ENCODE peak calls at places on chromosomes 11 and 22, in nine cellular contexts. R is GM12891, E is thyroid gland, G is body of pancreas, C is gastrocnemius medialis, P is heart left ventricle, B is IMR-90, U is right lobe of liver, X is HepG2. F is an unnamed sample.

GRCh38 chr11:87454246-87454645 is 416.5 kb downstream of the TMEM135 start:
- DNase-seq in G (peak; percentile 18), R (no peak), E (no peak), X (no peak), P (no peak), C (no peak), B (peak; percentile 35), U (no peak), F (no peak)

GRCh38 chr11:112751763-112752162 is 209.5 kb upstream of the NCAM1 start:
- DNase-seq in E (no peak), P (no peak), G (no peak), X (no peak), C (no peak), R (no peak), U (no peak), B (no peak), F (no peak)

GRCh38 chr11:62574363-62575057 is 819 bp upstream of the EEF1G start:
- DNase-seq in X (no peak), B (peak; percentile 29), U (peak; percentile 69), E (peak; percentile 42), C (no peak), G (peak; percentile 46), P (peak; percentile 59), R (peak; percentile 46), F (no peak)

GRCh38 chr11:2527621-2528291 is 82.9 kb downstream of the KCNQ1 start:
- DNase-seq in U (peak; percentile 47), P (peak; percentile 20), C (peak; percentile 10), E (no peak), G (peak; percentile 10), B (no peak), R (no peak), X (no peak), F (no peak)

GRCh38 chr11:84437129-84438123 is 1151.3 kb upstream of the CCDC90B start:
- DNase-seq in U (no peak), C (no peak), E (peak; percentile 67), X (peak; percentile 14), G (peak; percentile 68), R (peak; percentile 5), B (no peak), P (peak; percentile 30), F (no peak)

GRCh38 chr11:112200252-112200651 is 24.9 kb downstream of the BCO2 start:
- DNase-seq in E (no peak), P (no peak), U (no peak), B (no peak), G (no peak), X (no peak), R (no peak), C (no peak), F (no peak)

GRCh38 chr22:32800158-32800557 is 1.3 kb upstream of the TIMP3 start:
- DNase-seq in G (no peak), E (no peak), P (peak; percentile 54), B (no peak), U (no peak), X (no peak), C (peak; percentile 31), R (no peak), F (no peak)

GRCh38 chr22:50600541-50600940 is at the start of gene MAPK8IP2:
- DNase-seq in B (no peak), R (peak; percentile 52), C (no peak), X (no peak), U (no peak), E (no peak), P (no peak), G (no peak), F (no peak)

GRCh38 chr11:5234390-5234834 is at the start of gene HBD:
- DNase-seq in G (no peak), P (no peak), R (no peak), E (no peak), B (peak; percentile 61), U (no peak), X (no peak), C (no peak), F (peak; percentile 74)

GRCh38 chr22:28111501-28111900 is 192.4 kb upstream of the PITPNB start:
- DNase-seq in R (no peak), C (no peak), P (no peak), B (no peak), X (no peak), G (no peak), U (no peak), E (no peak), F (no peak)

GRCh38 chr11:87428266-87428665 is 390.5 kb downstream of the TMEM135 start:
- DNase-seq in U (no peak), G (no peak), C (no peak), R (no peak), P (no peak), E (no peak), B (peak; percentile 61), X (no peak), F (no peak)

GRCh38 chr11:16226245-16226644 is 130.1 kb downstream of the SOX6 start:
- DNase-seq in E (peak; percentile 66), B (peak; percentile 67), P (peak; percentile 79), U (peak; percentile 81), R (no peak), X (peak; percentile 56), C (peak; percentile 22), G (peak; percentile 78), F (peak; percentile 37)

GRCh38 chr22:43007519-43008102 is 7.3 kb downstream of the PACSIN2 start:
- DNase-seq in U (no peak), G (peak; percentile 87), C (no peak), B (peak; percentile 75), X (peak; percentile 65), P (no peak), R (no peak), E (peak; percentile 81), F (peak; percentile 96)

GRCh38 chr11:69939551-69940245 is 120.5 kb upstream of the FGF3 start:
- DNase-seq in C (no peak), G (peak; percentile 34), X (no peak), E (peak; percentile 57), R (no peak), B (peak; percentile 77), U (peak; percentile 63), P (peak; percentile 88), F (no peak)

GRCh38 chr11:69054397-69055211 is 5.9 kb downstream of the TPCN2 start:
- DNase-seq in X (no peak), U (no peak), C (no peak), E (no peak), R (no peak), G (no peak), P (no peak), B (no peak), F (no peak)

GRCh38 chr11:70456921-70457532 is 58.7 kb downstream of the CTTN start:
- DNase-seq in X (peak; percentile 22), U (no peak), C (no peak), E (no peak), R (no peak), G (no peak), P (no peak), B (peak; percentile 31), F (peak; percentile 45)

GRCh38 chr11:21582791-21583190 is 610.1 kb upstream of the ANO5 start:
- DNase-seq in G (no peak), B (no peak), R (no peak), C (no peak), X (no peak), P (no peak), U (no peak), E (no peak), F (no peak)

GRCh38 chr11:86740628-86741488 is 59.5 kb upstream of the PRSS23 start:
- DNase-seq in U (no peak), X (peak; percentile 78), P (peak; percentile 47), G (peak; percentile 46), E (peak; percentile 66), C (peak; percentile 54), R (no peak), B (peak; percentile 98), F (peak; percentile 81)

GRCh38 chr11:122202161-122202950 is 86.3 kb upstream of the BLID start:
- DNase-seq in B (peak; percentile 83), G (peak; percentile 12), U (no peak), E (peak; percentile 62), X (peak; percentile 6), C (no peak), R (no peak), P (peak; percentile 35), F (no peak)

GRCh38 chr11:10622108-10622507 is 53.6 kb upstream of the LYVE1 start:
- DNase-seq in E (no peak), B (no peak), U (no peak), P (no peak), G (no peak), C (no peak), X (no peak), R (no peak), F (no peak)

GRCh38 chr22:38258895-38259294 is 13.9 kb downstream of the TMEM184B start:
- DNase-seq in G (peak; percentile 31), X (no peak), U (no peak), P (peak; percentile 87), E (no peak), C (peak; percentile 48), R (no peak), B (peak; percentile 91), F (no peak)

GRCh38 chr11:67466962-67467771 is 1.9 kb downstream of the TMEM134 start:
- DNase-seq in E (no peak), P (no peak), B (no peak), C (no peak), G (no peak), R (no peak), U (no peak), X (no peak), F (no peak)
- TF ChIP-seq POLR2A in E (no peak), P (no peak), B (no peak), C (no peak), G (no peak), R (no peak), U (no peak), X (no peak), F (no peak)

DNA sequence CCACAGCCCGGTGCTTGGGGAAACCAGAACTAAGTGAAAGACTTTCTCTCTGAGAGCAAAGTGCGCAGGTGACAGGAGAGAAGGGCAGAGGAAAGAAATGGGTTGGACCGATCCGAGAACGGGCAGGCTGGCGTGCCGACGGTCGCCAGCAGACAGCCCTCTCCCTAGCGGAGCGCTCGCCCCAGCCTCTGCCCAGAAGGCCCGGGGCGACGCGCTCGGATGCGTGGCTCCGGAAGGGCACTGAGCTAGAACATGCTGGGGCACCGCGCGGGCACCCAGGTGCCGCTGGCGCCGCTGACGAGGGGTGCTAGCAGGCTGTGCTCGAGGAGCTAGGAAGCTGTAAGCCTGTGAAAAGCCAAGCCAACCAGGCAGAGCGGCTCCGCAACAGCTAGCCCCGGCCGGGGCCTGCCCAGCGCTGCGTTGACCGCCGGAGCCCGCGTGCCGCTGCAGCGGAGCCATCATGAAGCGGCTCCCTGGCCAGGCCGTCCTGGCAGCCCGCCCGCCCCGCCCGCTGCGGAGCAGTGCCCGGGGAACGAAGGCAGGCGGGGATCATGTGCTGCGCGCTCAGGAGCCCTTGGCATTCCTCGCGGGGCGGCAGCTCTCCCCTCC is 22.1 kb upstream of the RRAS2 start:
- DNase-seq in B (peak; percentile 36), E (peak; percentile 88), P (peak; percentile 83), X (peak; percentile 22), U (peak; percentile 88), R (peak; percentile 36), G (peak; percentile 76), C (peak; percentile 82), F (peak; percentile 14)
- TF ChIP-seq POLR2A in B (no peak), E (no peak), P (no peak), X (no peak), U (peak; percentile 86), R (no peak), G (peak; percentile 74), C (peak; percentile 23), F (no peak)

GRCh38 chr11:819129-819931 is 616 bp downstream of the PNPLA2 start:
- DNase-seq in B (peak; percentile 73), C (peak; percentile 93), R (peak; percentile 89), G (peak; percentile 95), P (peak; percentile 97), E (peak; percentile 91), X (peak; percentile 77), U (peak; percentile 97), F (peak; percentile 94)
- TF ChIP-seq POLR2A in B (peak; percentile 96), C (peak; percentile 99), R (peak; percentile 43), G (peak; percentile 72), P (peak; percentile 96), E (peak; percentile 67), X (peak; percentile 89), U (peak; percentile 89), F (peak; percentile 80)

GRCh38 chr22:41380993-41381328 is 781 bp upstream of the TEF start:
- DNase-seq in G (peak; percentile 82), B (peak; percentile 94), E (peak; percentile 86), P (peak; percentile 90), X (peak; percentile 83), C (peak; percentile 95), U (no peak), R (no peak), F (no peak)
- TF ChIP-seq POLR2A in G (peak; percentile 83), B (peak; percentile 70), E (peak; percentile 26), P (peak; percentile 39), X (peak; percentile 73), C (peak; percentile 85), U (peak; percentile 32), R (no peak), F (peak; percentile 20)